ENCODE peak calls at places on chromosomes 16 and 17, in seven cellular contexts. F is transverse colon, G is HepG2, X is suprapubic skin, Y is H1, N is sigmoid colon, T is HL-60. Z is an unnamed sample.

GRCh38 chr17:71633391-71633849 is 487.4 kb upstream of the SOX9 start:
- DNase-seq in G (no peak), F (peak; percentile 75), X (no peak), T (no peak), Y (no peak), N (no peak), Z (no peak)

GRCh38 chr17:61475726-61476125 is 23.5 kb downstream of the TBX4 start:
- DNase-seq in X (no peak), N (peak; percentile 5), G (no peak), T (no peak), Y (no peak), F (no peak), Z (no peak)

GRCh38 chr17:76307299-76307965 is 644 bp downstream of the QRICH2 start:
- DNase-seq in Y (no peak), N (peak; percentile 60), F (no peak), G (no peak), X (no peak), T (no peak), Z (no peak)

GRCh38 chr16:4609200-4610010 is 5.3 kb downstream of the UBALD1 start:
- DNase-seq in X (no peak), N (no peak), T (no peak), Y (no peak), F (no peak), G (no peak), Z (no peak)

GRCh38 chr16:47019563-47019962 is 46.1 kb upstream of the DNAJA2 start:
- DNase-seq in Y (no peak), N (no peak), X (no peak), F (no peak), G (no peak), T (no peak), Z (no peak)

GRCh38 chr17:75262112-75262606 is 480 bp downstream of the MRPS7 start:
- DNase-seq in Y (no peak), T (no peak), N (no peak), G (peak; percentile 34), F (no peak), X (no peak), Z (no peak)

GRCh38 chr16:69494993-69495392 is 70.6 kb downstream of the CYB5B start:
- DNase-seq in N (no peak), F (peak; percentile 31), X (no peak), Y (peak; percentile 83), T (peak; percentile 11), G (peak; percentile 39), Z (no peak)

GRCh38 chr16:140175-140857 is 1.8 kb upstream of the NPRL3 start:
- DNase-seq in X (no peak), T (no peak), Y (no peak), N (no peak), G (no peak), F (no peak), Z (no peak)

GRCh38 chr17:50447870-50448573 is 20.7 kb downstream of the CHAD start:
- DNase-seq in F (peak; percentile 65), N (no peak), G (peak; percentile 62), Y (no peak), X (no peak), T (no peak), Z (no peak)

GRCh38 chr17:19347323-19348080 is 15.0 kb downstream of the B9D1 start:
- DNase-seq in X (peak; percentile 77), T (no peak), Y (no peak), F (no peak), G (no peak), N (peak; percentile 65), Z (no peak)
- TF ChIP-seq POLR2AphosphoS5 in X (no peak), T (no peak), Y (no peak), F (no peak), G (no peak), N (no peak), Z (no peak)

DNA sequence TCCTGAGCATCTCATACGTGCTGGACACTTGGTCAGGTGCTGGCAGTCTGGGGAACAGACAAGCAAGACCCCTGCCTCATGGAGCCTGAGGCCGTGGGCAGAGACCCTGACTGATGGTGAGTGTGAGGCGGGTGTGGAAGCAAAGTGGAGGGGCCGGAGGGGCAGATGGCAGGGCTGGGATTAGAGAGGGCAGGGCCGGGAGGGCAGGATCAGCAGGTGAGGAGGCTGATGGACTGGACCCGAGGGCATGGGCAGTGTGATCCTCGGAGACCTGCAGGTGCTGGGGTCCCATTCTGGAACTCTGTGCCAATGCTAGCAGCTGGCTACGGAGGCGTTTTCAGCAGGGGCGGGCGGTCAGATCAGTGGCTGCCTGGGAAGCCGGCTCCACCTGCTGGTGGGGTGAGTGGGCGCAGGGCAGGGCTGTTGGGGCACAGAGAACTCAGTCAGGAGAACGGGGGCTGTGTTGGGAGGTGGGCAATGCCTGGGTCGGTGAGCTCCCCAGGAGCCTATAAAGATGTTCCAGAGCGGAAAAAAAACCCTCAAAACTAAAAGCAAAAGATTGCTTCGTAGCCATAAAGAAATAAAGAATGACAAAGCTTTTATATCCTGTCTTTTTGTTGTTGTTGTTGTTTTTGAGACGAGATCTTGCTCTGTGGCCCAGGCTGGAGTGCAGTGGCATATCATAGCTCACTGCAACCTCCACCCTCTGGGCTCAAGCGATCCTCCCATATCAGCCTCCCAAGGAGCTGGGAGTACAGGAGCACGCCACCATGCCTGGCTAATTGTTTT is 8.9 kb upstream of the C16orf74 start:
- DNase-seq in T (peak; percentile 71), X (no peak), F (peak; percentile 66), G (no peak), Y (peak; percentile 75), N (no peak), Z (peak; percentile 67)
- TF ChIP-seq CTCF in T (peak; percentile 25), X (peak; percentile 5), F (peak; percentile 59), G (peak; percentile 73), Y (peak; percentile 77), N (no peak), Z (peak; percentile 39)

DNA sequence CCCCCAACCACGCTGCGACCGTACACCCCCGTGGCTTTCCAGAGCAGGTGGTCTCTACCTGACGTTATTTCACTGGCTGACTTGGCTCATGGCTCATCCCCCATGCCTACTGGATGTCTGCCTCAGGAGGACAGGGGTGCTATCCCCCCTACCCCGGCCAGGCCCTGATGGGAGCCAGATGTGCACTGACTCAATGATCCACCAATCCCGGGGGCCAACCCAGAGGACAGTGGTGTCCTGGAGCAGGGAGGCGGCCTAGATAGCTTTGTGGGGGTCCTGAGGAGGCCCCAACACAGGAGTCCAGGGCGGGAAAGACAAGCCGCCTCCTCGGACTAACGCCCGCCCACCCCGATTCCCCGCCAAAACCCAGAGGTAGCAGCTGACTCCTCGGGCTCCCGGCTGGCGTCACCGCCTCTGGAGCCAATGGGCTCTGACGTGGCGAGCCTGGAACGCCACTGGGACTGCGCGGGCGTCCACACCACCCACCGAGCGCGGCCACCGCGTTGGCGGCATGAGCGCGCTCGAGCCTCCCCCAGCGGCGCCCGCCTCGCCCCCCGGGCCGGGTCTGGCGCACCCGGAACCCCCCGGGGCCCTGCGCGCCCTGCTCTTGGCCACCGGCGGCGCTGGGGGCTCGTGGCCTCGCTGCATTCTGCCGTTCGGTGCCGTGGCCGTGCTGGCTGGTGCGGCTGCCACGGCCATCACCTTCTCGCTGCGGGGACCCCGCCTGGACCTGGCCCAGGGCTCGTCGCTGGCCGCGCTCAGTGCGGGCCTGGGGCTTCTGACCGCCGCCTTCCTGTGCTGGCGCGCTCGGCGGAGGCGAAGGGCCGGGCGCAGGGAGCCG is 3.6 kb upstream of the NTN3 start:
- DNase-seq in G (no peak), T (no peak), Y (peak; percentile 85), F (peak; percentile 66), X (peak; percentile 90), N (peak; percentile 96), Z (peak; percentile 72)
- TF ChIP-seq POLR2AphosphoS5 in G (no peak), T (no peak), Y (no peak), F (no peak), X (no peak), N (peak; percentile 76), Z (peak; percentile 24)

GRCh38 chr17:38868095-38868967 is 1.5 kb upstream of the LASP1 start:
- DNase-seq in X (no peak), T (no peak), F (peak; percentile 56), G (peak; percentile 70), N (peak; percentile 83), Y (no peak), Z (peak; percentile 44)

GRCh38 chr17:38867179-38867994 is 2.5 kb upstream of the LASP1 start:
- DNase-seq in T (peak; percentile 64), G (peak; percentile 77), Y (peak; percentile 86), X (no peak), F (peak; percentile 57), N (peak; percentile 80), Z (peak; percentile 46)

GRCh38 chr17:38861399-38861843 is 7.9 kb upstream of the RPL23 start:
- DNase-seq in Y (no peak), N (no peak), F (no peak), T (peak; percentile 30), X (no peak), G (peak; percentile 67), Z (no peak)

GRCh38 chr17:38868968-38869646 is 751 bp upstream of the LASP1 start:
- DNase-seq in F (peak; percentile 94), T (peak; percentile 90), N (peak; percentile 97), G (peak; percentile 90), Y (peak; percentile 99), X (peak; percentile 95), Z (peak; percentile 94)

GRCh38 chr17:38864636-38865398 is 5.0 kb upstream of the LASP1 start:
- DNase-seq in X (no peak), G (peak; percentile 66), N (no peak), Y (no peak), F (no peak), T (peak; percentile 30), Z (no peak)
- TF ChIP-seq CTCF in X (no peak), G (peak; percentile 71), N (no peak), Y (peak; percentile 74), F (no peak), T (peak; percentile 15), Z (no peak)

GRCh38 chr16:87407511-87408112 is 15.5 kb downstream of the MAP1LC3B start:
- DNase-seq in T (peak; percentile 94), N (peak; percentile 69), X (peak; percentile 81), Y (no peak), F (peak; percentile 65), G (no peak), Z (peak; percentile 58)
- TF ChIP-seq POLR2AphosphoS5 in T (peak; percentile 75), N (peak; percentile 44), X (no peak), Y (no peak), F (peak; percentile 21), G (no peak), Z (peak; percentile 61)

GRCh38 chr16:19521471-19522368 is at the start of gene GDE1:
- DNase-seq in T (peak; percentile 93), X (peak; percentile 96), G (peak; percentile 93), N (peak; percentile 97), Y (peak; percentile 97), F (peak; percentile 97), Z (peak; percentile 96)
- TF ChIP-seq CTCF in T (no peak), X (no peak), G (peak; percentile 85), N (no peak), Y (peak; percentile 44), F (peak; percentile 41), Z (no peak)

Z was measured in stomach.